ENCODE peak calls at places on chromosomes 1 and 21, in six cellular contexts. R is Karpas-422, Z is mammary epithelial cell, E is endothelial cell of umbilical vein, C is mesendoderm, N is A549. H is an unnamed sample.

GRCh38 chr1:30054126-30054525 is 669.3 kb downstream of the MATN1 start:
- DNase-seq in R (no peak), Z (no peak), E (no peak), C (no peak), N (no peak), H (no peak)

GRCh38 chr1:162660598-162660997 is 28.3 kb downstream of the DDR2 start:
- DNase-seq in R (no peak), Z (no peak), E (no peak), C (no peak), N (no peak), H (no peak)

GRCh38 chr1:117606608-117607261 is 887 bp downstream of the TENT5C start:
- DNase-seq in R (no peak), Z (peak; percentile 53), E (no peak), C (peak; percentile 51), N (no peak), H (peak; percentile 21)

GRCh38 chr1:164608651-164609057 is 49.7 kb downstream of the PBX1 start:
- DNase-seq in R (no peak), Z (no peak), E (no peak), C (no peak), N (no peak), H (no peak)

GRCh38 chr1:36530261-36530660 is 47.5 kb upstream of the CSF3R start:
- DNase-seq in R (no peak), Z (no peak), E (no peak), C (no peak), N (no peak), H (no peak)

GRCh38 chr1:204493882-204494280 is 724 bp downstream of the PIK3C2B start:
- DNase-seq in R (no peak), Z (no peak), E (peak; percentile 87), C (peak; percentile 75), N (peak; percentile 45), H (peak; percentile 75)

GRCh38 chr1:48069662-48070432 is 72.7 kb upstream of the TRABD2B start:
- DNase-seq in R (no peak), Z (no peak), E (no peak), C (no peak), N (peak; percentile 27), H (no peak)

GRCh38 chr21:18772404-18772803 is 368.8 kb upstream of the TMPRSS15 start:
- DNase-seq in R (no peak), Z (no peak), E (peak; percentile 31), C (no peak), N (no peak), H (peak; percentile 8)

GRCh38 chr1:82560566-82560965 is 759.8 kb downstream of the ADGRL2 start:
- DNase-seq in R (no peak), Z (peak; percentile 40), E (no peak), C (no peak), N (no peak), H (no peak)

GRCh38 chr1:210822897-210823296 is 311.1 kb downstream of the KCNH1 start:
- DNase-seq in R (no peak), Z (no peak), E (no peak), C (no peak), N (no peak), H (no peak)

GRCh38 chr1:174206148-174206826 is 47.0 kb downstream of the RABGAP1L start:
- DNase-seq in R (no peak), Z (no peak), E (no peak), C (no peak), N (no peak), H (peak; percentile 81)

GRCh38 chr1:216723274-216723780 is at the start of gene ESRRG:
- DNase-seq in R (no peak), Z (no peak), E (no peak), C (peak; percentile 83), N (no peak), H (peak; percentile 77)

GRCh38 chr1:12127206-12127810 is 39.5 kb upstream of the TNFRSF1B start:
- DNase-seq in R (no peak), Z (no peak), E (no peak), C (no peak), N (no peak), H (no peak)

GRCh38 chr1:57991289-57991688 is 555.2 kb downstream of the OMA1 start:
- DNase-seq in R (no peak), Z (peak; percentile 12), E (no peak), C (no peak), N (no peak), H (no peak)

GRCh38 chr21:45987121-45987711 is 5.6 kb downstream of the COL6A1 start:
- DNase-seq in R (no peak), Z (no peak), E (no peak), C (no peak), N (no peak), H (no peak)

GRCh38 chr1:219985169-219985568 is 56.8 kb upstream of the SLC30A10 start:
- DNase-seq in R (no peak), Z (no peak), E (no peak), C (no peak), N (no peak), H (no peak)

GRCh38 chr1:119903443-119903835 is 7.1 kb upstream of the ADAM30 start:
- DNase-seq in R (no peak), Z (no peak), E (no peak), C (no peak), N (no peak), H (no peak)

GRCh38 chr1:61887921-61888564 is 145.8 kb downstream of the PATJ start:
- DNase-seq in R (no peak), Z (no peak), E (no peak), C (no peak), N (no peak), H (no peak)

GRCh38 chr1:35575401-35575958 is 2.4 kb downstream of the TFAP2E start:
- DNase-seq in R (no peak), Z (no peak), E (no peak), C (no peak), N (no peak), H (no peak)

GRCh38 chr1:30664103-30664755 is 59.2 kb downstream of the MATN1 start:
- DNase-seq in R (no peak), Z (no peak), E (no peak), C (no peak), N (no peak), H (no peak)

GRCh38 chr1:110953031-110953430 is 10.7 kb downstream of the LRIF1 start:
- DNase-seq in R (no peak), Z (no peak), E (no peak), C (no peak), N (no peak), H (no peak)

GRCh38 chr1:244239261-244239770 is 188.2 kb downstream of the ZBTB18 start:
- DNase-seq in R (no peak), Z (peak; percentile 76), E (peak; percentile 19), C (no peak), N (no peak), H (peak; percentile 53)

DNA sequence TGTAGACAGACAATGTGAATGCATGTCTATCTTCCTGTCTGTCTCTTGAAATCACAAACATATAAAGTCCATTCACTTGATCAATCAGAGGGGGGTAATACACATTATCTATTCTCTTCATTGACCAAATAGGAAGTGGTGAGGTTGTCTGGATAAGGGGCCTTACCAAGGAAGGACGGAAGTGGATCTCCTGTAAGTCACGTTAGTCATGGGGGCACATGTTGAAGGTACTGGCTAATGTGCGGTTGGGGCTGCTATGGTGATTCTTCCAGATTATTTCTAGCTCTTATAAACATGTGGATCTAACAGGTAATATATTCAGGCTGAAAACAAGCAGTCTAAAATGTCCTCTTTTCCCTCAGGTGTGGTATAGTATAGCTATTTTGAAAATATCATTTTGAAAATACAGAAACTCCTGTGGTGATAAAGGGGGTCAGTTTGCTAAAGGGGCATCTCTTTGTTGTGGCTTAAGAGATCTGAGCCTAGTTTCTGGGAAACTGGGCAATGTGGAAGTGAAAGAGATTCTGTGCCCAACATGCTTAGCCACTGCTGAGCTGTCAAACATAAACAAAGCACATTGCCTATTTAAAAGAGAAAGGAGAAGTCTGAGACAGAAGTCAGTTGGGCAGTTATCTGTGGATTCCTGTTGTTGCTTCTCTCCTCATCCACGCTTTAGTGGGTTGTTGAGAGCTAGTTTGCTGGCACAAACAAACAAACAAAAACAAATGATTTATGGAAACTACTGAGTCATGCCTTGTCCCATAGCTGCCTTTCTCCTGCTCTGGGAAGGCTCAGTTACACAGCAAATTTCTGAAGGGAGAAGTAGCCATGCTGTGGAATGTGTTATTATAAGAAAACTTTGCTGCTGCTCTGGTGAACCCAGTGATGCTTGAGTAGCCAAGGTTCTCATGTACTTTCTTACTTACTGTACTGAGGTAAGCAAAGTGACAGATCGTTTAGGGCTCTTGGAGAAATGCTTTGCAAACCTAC is 166.9 kb downstream of the HLX start:
- DNase-seq in R (no peak), Z (no peak), E (peak; percentile 21), C (no peak), N (no peak), H (peak; percentile 88)
- H3K4me2 ChIP-seq in R (no peak overlapping the region), Z (no peak overlapping the region), E (no peak overlapping the region), C (no peak overlapping the region), N (peak overlapping the region; percentile 19), H (peak overlapping the region; percentile 76)

GRCh38 chr1:183807549-183808168 is 2.7 kb downstream of the RGL1 start:
- DNase-seq in R (no peak), Z (peak; percentile 83), E (no peak), C (no peak), N (no peak), H (peak; percentile 73)
- H3K4me2 ChIP-seq in R (no peak overlapping the region), Z (no peak overlapping the region), E (peak overlapping the region; percentile 90), C (no peak overlapping the region), N (no peak overlapping the region), H (peak overlapping the region; percentile 87)

DNA sequence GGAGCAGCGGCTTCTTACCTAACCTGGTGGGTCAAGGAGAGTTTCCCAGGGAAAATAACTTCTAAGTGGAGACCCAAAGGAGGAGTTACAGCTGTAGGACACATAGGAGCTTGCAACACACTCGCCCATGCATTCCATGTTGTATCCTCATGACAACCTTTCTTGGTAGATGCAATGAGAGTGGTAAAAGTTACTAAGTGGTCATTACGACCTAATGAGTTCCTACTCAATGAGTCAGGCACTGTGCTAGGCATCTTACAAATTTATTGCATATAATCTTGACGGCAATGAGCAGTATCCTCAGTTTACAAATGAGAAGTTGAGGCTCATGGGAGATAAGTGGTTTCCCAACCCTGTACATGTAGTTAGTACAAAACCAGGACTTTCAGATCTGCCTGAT is 119.4 kb upstream of the HOOK1 start:
- DNase-seq in R (no peak), Z (no peak), E (no peak), C (no peak), N (no peak), H (no peak)
- H3K4me2 ChIP-seq in R (no peak overlapping the region), Z (no peak overlapping the region), E (no peak overlapping the region), C (no peak overlapping the region), N (no peak overlapping the region), H (no peak overlapping the region)

DNA sequence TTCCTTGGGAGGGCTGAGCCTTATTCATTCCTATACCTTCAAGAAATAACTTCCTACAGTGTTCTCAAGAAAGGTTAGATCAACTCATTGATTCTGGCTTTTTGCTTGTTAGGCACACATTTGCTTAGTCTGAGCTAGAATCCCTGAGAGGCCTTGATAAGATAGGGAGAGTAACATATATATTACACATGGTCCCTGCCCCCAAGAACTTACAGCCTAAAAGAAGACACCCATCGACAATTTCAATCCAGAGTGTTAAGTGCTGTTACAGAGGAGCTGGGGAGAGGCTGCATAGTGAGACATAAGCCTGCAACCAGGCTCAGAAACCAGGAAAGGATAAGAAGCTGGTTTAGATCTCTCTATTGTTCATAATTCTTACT is 68.7 kb downstream of the PLPP3 start:
- DNase-seq in R (no peak), Z (no peak), E (no peak), C (peak; percentile 57), N (no peak), H (no peak)
- H3K4me2 ChIP-seq in R (no peak overlapping the region), Z (no peak overlapping the region), E (no peak overlapping the region), C (no peak overlapping the region), N (no peak overlapping the region), H (no peak overlapping the region)

DNA sequence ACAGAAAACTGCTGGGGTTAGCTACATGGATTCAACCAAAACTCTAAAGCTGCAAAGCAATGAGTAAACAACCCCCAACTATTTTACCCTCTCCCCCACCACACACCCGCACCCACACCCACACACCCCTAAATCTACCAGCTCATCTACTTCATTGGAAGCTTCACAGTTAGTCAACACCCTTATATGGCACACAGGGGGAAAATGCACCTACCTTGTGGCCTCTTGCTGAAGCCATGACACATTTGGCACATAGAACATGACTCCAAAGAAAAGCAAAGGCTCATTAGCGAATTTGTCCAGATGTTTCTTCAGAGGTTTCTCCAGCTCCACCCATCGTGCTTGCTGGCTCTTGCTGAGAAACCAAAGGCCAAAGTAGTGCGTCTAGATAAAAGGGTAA is 99.8 kb downstream of the PTPN14 start:
- DNase-seq in R (no peak), Z (peak; percentile 88), E (no peak), C (no peak), N (no peak), H (no peak)
- H3K4me2 ChIP-seq in R (peak overlapping the region; percentile 73), Z (peak overlapping the region; percentile 2), E (no peak overlapping the region), C (no peak overlapping the region), N (no peak overlapping the region), H (no peak overlapping the region)

H was measured in MM.1S.